ENCODE peak calls at places on chromosomes 12 and 14, in six cellular contexts. J is activated naive CD8-positive, alpha-beta T cell treated with anti-CD3 and anti-CD28 coated beads, Interleukin-2, amount 10 ng/mL, durations not matched to agents 7 days and 5 days; I is sciatic nerve; M is activated CD4-positive, alpha-beta T cell treated with anti-CD3 and anti-CD28 coated beads for 36 hours; C is A549; T is right cardiac atrium. F is an unnamed sample.

GRCh38 chr14:54673193-54674121 is 106.5 kb downstream of the SAMD4A start:
- ATAC-seq in J (no peak), I (peak), M (no peak), C (no peak), T (no peak), F (peak)

GRCh38 chr12:128932521-128932920 is 79.2 kb downstream of the GLT1D1 start:
- ATAC-seq in J (no peak), I (no peak), M (no peak), C (no peak), T (no peak), F (no peak)

GRCh38 chr12:58283553-58283952 is 342.2 kb downstream of the ATP23 start:
- ATAC-seq in J (no peak), I (no peak), M (no peak), C (no peak), T (no peak), F (no peak)

GRCh38 chr12:1398673-1399072 is 195.7 kb downstream of the FBXL14 start:
- ATAC-seq in J (no peak), I (no peak), M (no peak), C (no peak), T (no peak), F (no peak)

GRCh38 chr12:39682689-39683477 is 63.3 kb upstream of the ABCD2 start:
- ATAC-seq in J (peak), I (no peak), M (peak), C (no peak), T (no peak), F (no peak)

GRCh38 chr12:51434305-51434704 is 9.7 kb downstream of the SLC4A8 start:
- ATAC-seq in J (no peak), I (no peak), M (no peak), C (no peak), T (no peak), F (no peak)

GRCh38 chr12:131117438-131118245 is 163.9 kb downstream of the ADGRD1 start:
- ATAC-seq in J (no peak), I (no peak), M (peak), C (no peak), T (no peak), F (no peak)

GRCh38 chr12:113712481-113712880 is 240.8 kb upstream of the LHX5 start:
- ATAC-seq in J (no peak), I (no peak), M (no peak), C (no peak), T (no peak), F (no peak)

GRCh38 chr14:87643005-87643404 is 350.0 kb downstream of the GALC start:
- ATAC-seq in J (no peak), I (no peak), M (no peak), C (no peak), T (no peak), F (no peak)

GRCh38 chr14:22521449-22522239 is 67.4 kb downstream of the DAD1 start:
- ATAC-seq in J (no peak), I (no peak), M (no peak), C (no peak), T (no peak), F (no peak)

GRCh38 chr14:39025250-39025809 is 77.7 kb downstream of the SEC23A start:
- ATAC-seq in J (no peak), I (no peak), M (no peak), C (no peak), T (no peak), F (no peak)